ENCODE peak calls at places on chromosomes 6 and 20, in four cellular contexts. C is kidney tubule cell, S is A172, H is T-helper 2 cell. Y is an unnamed sample.

GRCh38 chr6:25202505-25202904 is 76.7 kb upstream of the CARMIL1 start:
- DNase-seq in C (no peak), S (peak), H (no peak), Y (peak)

GRCh38 chr6:156534594-156534993 is 242.6 kb upstream of the ARID1B start:
- DNase-seq in C (no peak), S (no peak), H (no peak), Y (no peak)

GRCh38 chr20:62649140-62649539 is 6.8 kb downstream of the SLCO4A1 start:
- DNase-seq in C (no peak), S (no peak), H (no peak), Y (no peak)

GRCh38 chr6:90284745-90285481 is 11.7 kb downstream of the BACH2 start:
- DNase-seq in C (peak), S (peak), H (peak), Y (peak)

GRCh38 chr6:142444800-142445405 is 143.1 kb downstream of the ADGRG6 start:
- DNase-seq in C (no peak), S (no peak), H (no peak), Y (no peak)

GRCh38 chr6:84227044-84227433 is 404 bp downstream of the CEP162 start:
- DNase-seq in C (no peak), S (no peak), H (peak), Y (no peak)

GRCh38 chr6:108380876-108381275 is 86.0 kb downstream of the AFG1L start:
- DNase-seq in C (no peak), S (no peak), H (no peak), Y (no peak)

GRCh38 chr20:40960521-40960956 is 68.1 kb upstream of the TOP1 start:
- DNase-seq in C (no peak), S (no peak), H (no peak), Y (no peak)

GRCh38 chr20:1702288-1702687 is 44.7 kb upstream of the SIRPG start:
- DNase-seq in C (peak), S (no peak), H (no peak), Y (no peak)

GRCh38 chr20:24046905-24047304 is 58.3 kb upstream of the GGTLC1 start:
- DNase-seq in C (no peak), S (no peak), H (no peak), Y (peak)

GRCh38 chr20:57013741-57014140 is 252.7 kb downstream of the BMP7 start:
- DNase-seq in C (peak), S (no peak), H (no peak), Y (peak)

GRCh38 chr6:170553686-170554085 is 483 bp upstream of the TBP start:
- DNase-seq in C (no peak), S (peak), H (no peak), Y (no peak)

GRCh38 chr6:105495515-105495914 is 92.6 kb upstream of the PREP start:
- DNase-seq in C (no peak), S (no peak), H (no peak), Y (no peak)

GRCh38 chr6:819122-819521 is 126.2 kb upstream of the EXOC2 start:
- DNase-seq in C (peak), S (no peak), H (no peak), Y (no peak)

GRCh38 chr20:45061244-45061643 is 39.7 kb downstream of the KCNS1 start:
- DNase-seq in C (peak), S (peak), H (no peak), Y (peak)

GRCh38 chr6:82385102-82385501 is 21.5 kb downstream of the TPBG start:
- DNase-seq in C (peak), S (no peak), H (no peak), Y (no peak)

GRCh38 chr6:116144590-116144989 is 18.7 kb upstream of the COL10A1 start:
- DNase-seq in C (peak), S (peak), H (no peak), Y (peak)